ENCODE peak calls at places on chromosomes 1 and 21, in seven cellular contexts. F is A549, L is GM12878, Q is SK-N-SH, P is K562, Z is H1, K is HepG2. W is an unnamed sample.

GRCh38 chr1:202189012-202189790 is 4.4 kb upstream of the LGR6 start:
- DNase-seq in L (no peak), K (peak; percentile 83), F (peak; percentile 70), Q (peak; percentile 84), P (peak; percentile 89), Z (peak; percentile 96), W (peak; percentile 40)

GRCh38 chr1:178271471-178271870 is 177.6 kb downstream of the RASAL2 start:
- DNase-seq in L (no peak), Q (no peak), F (no peak), P (no peak), K (no peak), Z (no peak), W (no peak)

GRCh38 chr1:36367067-36367466 is 18.7 kb downstream of the STK40 start:
- DNase-seq in P (no peak), K (no peak), L (no peak), F (no peak), Q (no peak), Z (no peak), W (no peak)

GRCh38 chr21:46114963-46115362 is 17.1 kb downstream of the COL6A2 start:
- DNase-seq in P (no peak), K (no peak), F (no peak), Z (no peak), Q (peak; percentile 28), L (no peak), W (no peak)

GRCh38 chr1:110450928-110451327 is at the start of gene PROK1:
- DNase-seq in Q (no peak), F (no peak), P (no peak), Z (no peak), L (no peak), K (no peak), W (no peak)

GRCh38 chr21:31730687-31731111 is 1.2 kb downstream of the SCAF4 start:
- DNase-seq in P (peak; percentile 59), F (peak; percentile 21), K (peak; percentile 12), Q (no peak), L (no peak), Z (peak; percentile 79), W (peak; percentile 28)

GRCh38 chr1:1399870-1400575 is 888 bp upstream of the CCNL2 start:
- DNase-seq in Z (no peak), P (no peak), F (no peak), L (no peak), K (no peak), Q (no peak), W (peak; percentile 18)

GRCh38 chr1:116763116-116763786 is 9.0 kb downstream of the CD2 start:
- DNase-seq in P (peak; percentile 27), F (no peak), L (no peak), Q (no peak), Z (peak; percentile 29), K (no peak), W (no peak)

GRCh38 chr1:240000634-240001033 is 91.0 kb upstream of the FMN2 start:
- DNase-seq in L (no peak), Q (no peak), P (no peak), Z (no peak), F (no peak), K (no peak), W (peak; percentile 82)

GRCh38 chr1:94543893-94544635 is 2.5 kb upstream of the F3 start:
- DNase-seq in Q (no peak), F (no peak), K (no peak), P (no peak), Z (no peak), L (no peak), W (peak; percentile 74)

GRCh38 chr21:41585199-41585994 is 77.4 kb upstream of the TMPRSS2 start:
- DNase-seq in L (no peak), P (no peak), Q (no peak), K (no peak), F (no peak), Z (no peak), W (no peak)

GRCh38 chr1:232899278-232899677 is 51.1 kb upstream of the NTPCR start:
- DNase-seq in L (no peak), F (no peak), Z (no peak), Q (no peak), P (no peak), K (no peak), W (no peak)
- TF ChIP-seq RFX5 in L (no peak), F (no peak), Z (no peak), Q (no peak), P (no peak), K (no peak), W (no peak)

GRCh38 chr1:12600335-12600734 is 17.7 kb downstream of the DHRS3 start:
- DNase-seq in P (no peak), K (no peak), F (no peak), L (no peak), Q (no peak), Z (no peak), W (no peak)
- TF ChIP-seq RFX5 in P (no peak), K (no peak), F (no peak), L (no peak), Q (no peak), Z (no peak), W (no peak)

DNA sequence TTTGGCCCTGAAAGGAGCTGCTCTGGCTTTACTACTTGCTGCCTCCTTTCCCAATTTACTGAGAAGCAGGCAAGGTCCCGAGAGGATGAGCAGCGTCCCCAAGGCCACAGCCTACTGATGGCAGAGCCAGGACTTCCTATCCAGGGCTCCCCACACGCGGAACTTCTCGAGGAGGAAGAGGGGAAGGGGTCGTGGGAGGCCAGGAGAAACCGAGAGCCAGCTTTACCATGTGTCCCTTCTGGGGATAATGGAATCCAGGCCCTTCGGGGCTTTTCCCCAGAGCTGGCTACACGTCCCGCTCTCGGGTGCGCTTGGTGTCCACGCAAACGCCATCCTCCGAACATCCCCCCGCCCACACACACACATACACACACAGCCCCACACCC is 4.3 kb upstream of the CCN1 start:
- DNase-seq in L (no peak), F (no peak), Q (no peak), P (no peak), K (no peak), Z (peak; percentile 54), W (no peak)
- TF ChIP-seq RFX5 in L (no peak), F (no peak), Q (no peak), P (no peak), K (no peak), Z (no peak), W (no peak)

GRCh38 chr1:54614024-54614423 is 9.3 kb downstream of the FAM151A start:
- DNase-seq in K (peak; percentile 29), P (no peak), Q (no peak), F (no peak), L (no peak), Z (no peak), W (peak; percentile 27)
- TF ChIP-seq RFX5 in K (no peak), P (no peak), Q (no peak), F (no peak), L (no peak), Z (no peak), W (no peak)

GRCh38 chr1:158014702-158015320 is 21.4 kb downstream of the KIRREL1 start:
- DNase-seq in F (no peak), Z (no peak), K (no peak), L (no peak), Q (no peak), P (no peak), W (no peak)

GRCh38 chr1:158007949-158008386 is 14.5 kb downstream of the KIRREL1 start:
- DNase-seq in F (no peak), Z (no peak), L (no peak), P (no peak), Q (no peak), K (no peak), W (no peak)

GRCh38 chr1:158008630-158009029 is 15.2 kb downstream of the KIRREL1 start:
- DNase-seq in Q (no peak), K (no peak), L (no peak), Z (no peak), F (no peak), P (no peak), W (no peak)

GRCh38 chr1:158013840-158014520 is 20.5 kb downstream of the KIRREL1 start:
- DNase-seq in P (no peak), K (no peak), F (no peak), L (no peak), Q (no peak), Z (no peak), W (peak; percentile 56)

GRCh38 chr1:158011714-158012113 is 18.3 kb downstream of the KIRREL1 start:
- DNase-seq in K (no peak), L (no peak), Q (no peak), P (no peak), F (no peak), Z (no peak), W (peak; percentile 64)
- TF ChIP-seq RFX5 in K (no peak), L (no peak), Q (no peak), P (no peak), F (no peak), Z (no peak), W (no peak)

GRCh38 chr1:235990376-235990795 is 74.5 kb downstream of the NID1 start:
- DNase-seq in K (no peak), P (no peak), L (no peak), F (no peak), Z (no peak), Q (no peak), W (peak; percentile 48)
- TF ChIP-seq RFX5 in K (no peak), P (no peak), L (no peak), F (no peak), Z (no peak), Q (no peak), W (no peak)

GRCh38 chr1:10835423-10836421 is 39.3 kb upstream of the CASZ1 start:
- DNase-seq in F (no peak), K (peak; percentile 61), L (no peak), Q (peak; percentile 90), Z (peak; percentile 97), P (peak; percentile 76), W (peak; percentile 36)
- TF ChIP-seq RFX5 in F (no peak), K (no peak), L (no peak), Q (no peak), Z (no peak), P (no peak), W (no peak)

DNA sequence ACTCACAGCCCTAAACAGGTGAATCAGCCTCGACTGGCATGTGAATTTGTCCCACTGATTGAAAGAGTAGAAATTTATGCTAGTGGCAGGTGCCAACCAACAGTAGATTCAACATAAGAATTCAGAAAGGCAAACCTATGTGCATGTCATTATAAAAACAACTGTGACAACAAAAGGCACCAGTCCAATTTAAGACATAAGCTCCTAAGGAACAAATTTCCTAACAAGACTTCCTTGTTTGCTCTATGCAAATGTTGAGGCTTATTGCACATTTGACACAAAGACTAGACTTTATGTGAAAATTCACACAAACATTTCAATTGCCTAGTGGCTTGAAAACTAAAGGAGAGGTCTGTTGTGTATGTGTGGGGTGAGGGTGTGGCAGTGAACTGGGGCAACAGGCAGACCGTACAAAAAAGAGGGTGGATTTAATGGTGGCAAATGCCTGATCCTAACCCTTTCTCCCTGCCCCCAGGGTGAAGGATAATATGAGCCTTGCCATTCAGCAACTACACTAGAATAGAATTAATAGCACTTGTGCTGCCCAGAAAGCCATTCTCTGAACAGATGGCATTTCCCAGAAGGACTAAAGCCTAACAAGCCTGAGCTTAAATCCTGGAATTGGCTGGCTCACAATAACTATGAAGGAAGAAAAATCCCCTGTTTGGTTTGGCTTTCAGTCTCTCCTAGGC is 74.0 kb downstream of the GLUL start:
- DNase-seq in P (no peak), Z (no peak), F (no peak), K (no peak), Q (no peak), L (no peak), W (no peak)
- TF ChIP-seq RFX5 in P (no peak), Z (no peak), F (no peak), K (no peak), Q (no peak), L (no peak), W (no peak)

W was measured in IMR-90.